ENCODE peak calls at places on chromosomes 3 and 15, in seven cellular contexts. T, V, N, O, Y, W and S are unnamed samples.

GRCh38 chr3:14799146-14799545 is 19.6 kb upstream of the FGD5 start:
- DNase-seq in T (peak), V (no peak), N (no peak), O (no peak), Y (no peak), W (no peak), S (no peak)

GRCh38 chr3:12180218-12180617 is 21.5 kb upstream of the TIMP4 start:
- DNase-seq in T (peak), V (no peak), N (peak), O (no peak), Y (no peak), W (peak), S (peak)

GRCh38 chr3:12983326-12983725 is 89.9 kb downstream of the IQSEC1 start:
- DNase-seq in T (no peak), V (no peak), N (no peak), O (no peak), Y (peak), W (no peak), S (no peak)

GRCh38 chr3:29642393-29643033 is 361.6 kb downstream of the RBMS3 start:
- DNase-seq in T (peak), V (no peak), N (no peak), O (no peak), Y (peak), W (peak), S (no peak)

GRCh38 chr3:98801042-98801747 is 38.1 kb downstream of the ST3GAL6 start:
- DNase-seq in T (no peak), V (no peak), N (no peak), O (no peak), Y (no peak), W (no peak), S (no peak)

GRCh38 chr3:11367116-11367781 is 95.1 kb downstream of the ATG7 start:
- DNase-seq in T (peak), V (peak), N (peak), O (no peak), Y (no peak), W (peak), S (no peak)

GRCh38 chr3:52606373-52607085 is 70.1 kb downstream of the UQCC5 start:
- DNase-seq in T (peak), V (peak), N (no peak), O (no peak), Y (no peak), W (peak), S (no peak)

GRCh38 chr3:128753715-128754114 is 27.7 kb downstream of the RAB7A start:
- DNase-seq in T (no peak), V (no peak), N (no peak), O (no peak), Y (no peak), W (no peak), S (no peak)

DNA sequence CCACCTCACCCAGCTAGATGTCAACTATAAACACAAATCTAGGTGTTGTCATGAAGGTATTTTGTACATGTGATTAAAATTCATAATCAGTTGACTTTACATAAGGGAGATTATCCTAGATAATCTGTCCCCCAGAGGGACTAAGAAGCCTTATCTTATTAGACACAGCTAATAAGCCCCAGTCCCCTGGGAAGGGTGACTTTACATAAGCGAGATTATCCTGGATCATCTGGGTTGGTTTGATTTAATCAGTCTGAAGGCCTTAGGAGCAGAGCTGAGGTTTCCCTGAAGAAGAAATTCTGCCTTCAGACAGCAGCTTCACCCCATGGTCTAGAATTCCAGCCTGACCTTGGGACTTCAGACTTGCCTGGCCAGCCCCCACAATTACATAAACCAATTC is 66.6 kb downstream of the MRPL46 start:
- DNase-seq in T (no peak), V (no peak), N (no peak), O (no peak), Y (peak), W (no peak), S (no peak)
- H3K27ac ChIP-seq in T (no peak), V (no peak), N (peak), O (no peak), Y (no peak), W (peak), S (no peak)

GRCh38 chr15:31221936-31222515 is 104.6 kb upstream of the KLF13 start:
- DNase-seq in T (peak), V (no peak), N (no peak), O (no peak), Y (no peak), W (no peak), S (no peak)
- H3K27ac ChIP-seq in T (no peak), V (no peak), N (no peak), O (no peak), Y (no peak), W (no peak), S (peak)

GRCh38 chr3:158110658-158111018 is 749 bp downstream of the RSRC1 start:
- DNase-seq in T (no peak), V (no peak), N (no peak), O (no peak), Y (no peak), W (no peak), S (no peak)
- H3K27ac ChIP-seq in T (peak), V (peak), N (peak), O (peak), Y (peak), W (peak), S (peak)

GRCh38 chr15:81265944-81266775 is 57.8 kb downstream of the STARD5 start:
- DNase-seq in T (peak), V (peak), N (peak), O (peak), Y (peak), W (peak), S (peak)

GRCh38 chr15:81265256-81265943 is 58.5 kb downstream of the STARD5 start:
- DNase-seq in T (no peak), V (no peak), N (no peak), O (no peak), Y (no peak), W (no peak), S (no peak)

GRCh38 chr15:81264072-81264857 is 59.7 kb downstream of the STARD5 start:
- DNase-seq in T (no peak), V (no peak), N (no peak), O (no peak), Y (no peak), W (no peak), S (no peak)

GRCh38 chr15:81261172-81261808 is 62.7 kb downstream of the STARD5 start:
- DNase-seq in T (no peak), V (no peak), N (no peak), O (no peak), Y (no peak), W (no peak), S (no peak)

GRCh38 chr15:81263477-81263876 is 60.5 kb downstream of the STARD5 start:
- DNase-seq in T (no peak), V (no peak), N (no peak), O (no peak), Y (no peak), W (no peak), S (no peak)
- H3K27ac ChIP-seq in T (no peak), V (no peak), N (no peak), O (no peak), Y (no peak), W (no peak), S (no peak)

GRCh38 chr15:74422370-74422722 is 11.4 kb downstream of the SEMA7A start:
- DNase-seq in T (no peak), V (no peak), N (no peak), O (no peak), Y (peak), W (no peak), S (no peak)
- H3K27ac ChIP-seq in T (no peak), V (peak), N (no peak), O (peak), Y (peak), W (no peak), S (no peak)

GRCh38 chr3:44966795-44967278 is 9.1 kb downstream of the ZDHHC3 start:
- DNase-seq in T (peak), V (no peak), N (no peak), O (no peak), Y (no peak), W (no peak), S (no peak)

GRCh38 chr3:44969170-44969569 is 6.8 kb downstream of the ZDHHC3 start:
- DNase-seq in T (no peak), V (no peak), N (no peak), O (no peak), Y (no peak), W (no peak), S (no peak)

GRCh38 chr3:44970916-44971490 is 5.0 kb downstream of the ZDHHC3 start:
- DNase-seq in T (peak), V (no peak), N (no peak), O (no peak), Y (no peak), W (no peak), S (no peak)

GRCh38 chr3:44969779-44970178 is 6.2 kb downstream of the ZDHHC3 start:
- DNase-seq in T (no peak), V (no peak), N (no peak), O (no peak), Y (no peak), W (no peak), S (no peak)

GRCh38 chr3:44968447-44968858 is 7.5 kb downstream of the ZDHHC3 start:
- DNase-seq in T (no peak), V (no peak), N (no peak), O (no peak), Y (no peak), W (no peak), S (no peak)
- H3K27ac ChIP-seq in T (no peak), V (no peak), N (no peak), O (no peak), Y (no peak), W (no peak), S (no peak)

GRCh38 chr3:8499181-8499611 is 2.4 kb upstream of the LMCD1 start:
- DNase-seq in T (no peak), V (peak), N (no peak), O (peak), Y (no peak), W (no peak), S (no peak)
- H3K27ac ChIP-seq in T (no peak), V (peak), N (peak), O (peak), Y (no peak), W (peak), S (no peak)

GRCh38 chr3:110391640-110392395 is 679.8 kb upstream of the NECTIN3 start:
- DNase-seq in T (no peak), V (no peak), N (no peak), O (no peak), Y (no peak), W (no peak), S (no peak)
- H3K27ac ChIP-seq in T (no peak), V (no peak), N (no peak), O (no peak), Y (no peak), W (no peak), S (no peak)

DNA sequence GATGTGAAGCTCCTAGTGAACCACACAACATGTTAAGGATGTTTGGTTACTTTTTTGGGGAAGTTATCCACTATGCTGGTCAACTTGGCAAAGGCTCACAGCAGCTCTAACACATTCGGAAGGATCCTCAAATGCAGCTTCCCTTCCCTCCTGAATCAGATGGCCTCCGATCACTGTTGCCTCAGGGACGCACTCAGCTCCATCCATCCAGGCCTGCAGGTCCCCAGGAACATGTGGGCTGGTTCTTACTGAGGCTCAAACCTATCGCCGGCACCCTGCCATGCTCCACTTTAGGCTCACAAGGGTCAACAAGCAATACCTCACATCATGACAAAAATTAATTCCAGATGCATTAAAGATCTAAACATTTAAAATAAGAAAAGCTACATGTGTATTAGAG is 68.0 kb downstream of the CORO2B start:
- DNase-seq in T (no peak), V (no peak), N (no peak), O (no peak), Y (no peak), W (no peak), S (no peak)
- H3K27ac ChIP-seq in T (no peak), V (no peak), N (peak), O (no peak), Y (no peak), W (no peak), S (no peak)

GRCh38 chr15:78942741-78943140 is 2.1 kb downstream of the CTSH start:
- DNase-seq in T (no peak), V (no peak), N (no peak), O (no peak), Y (no peak), W (no peak), S (no peak)
- H3K27ac ChIP-seq in T (no peak), V (peak), N (no peak), O (no peak), Y (no peak), W (no peak), S (peak)